ENCODE peak calls at places on chromosomes 4 and X, in four cellular contexts. L is heart right ventricle, F is HL-60, N is mammary epithelial cell. X is an unnamed sample. For H3K27me3, the result is how much of the 10 kb centered on the place peaks cover.

GRCh38 chr4:1856920-1857699 is 1.2 kb upstream of the LETM1 start:
- DNase-seq in L (peak), F (no peak), N (peak), X (peak)

GRCh38 chr4:83993774-83994173 is 457.9 kb downstream of the GPAT3 start:
- DNase-seq in L (no peak), F (no peak), N (no peak), X (no peak)

GRCh38 chr4:41865981-41866798 is 69.0 kb upstream of the TMEM33 start:
- DNase-seq in L (no peak), F (no peak), N (no peak), X (no peak)

GRCh38 chrX:24014388-24015018 is 12.5 kb downstream of the KLHL15 start:
- DNase-seq in L (no peak), F (no peak), N (no peak), X (no peak)

GRCh38 chrX:41558531-41558930 is 111.4 kb downstream of the NYX start:
- DNase-seq in L (no peak), F (peak), N (no peak), X (no peak)

GRCh38 chr4:32000846-32001488 is 1280.8 kb downstream of the PCDH7 start:
- DNase-seq in L (no peak), F (no peak), N (no peak), X (no peak)

GRCh38 chrX:1450381-1451161 is 2.1 kb downstream of the ASMTL start:
- DNase-seq in L (no peak), F (no peak), N (no peak), X (peak)

GRCh38 chr4:147645099-147645498 is 27.9 kb downstream of the TMEM184C start:
- DNase-seq in L (no peak), F (no peak), N (no peak), X (no peak)

GRCh38 chr4:26083987-26084386 is 170.0 kb downstream of the SMIM20 start:
- DNase-seq in L (no peak), F (no peak), N (peak), X (no peak)

GRCh38 chrX:124098089-124098488 is 136.6 kb downstream of the STAG2 start:
- DNase-seq in L (no peak), F (peak), N (peak), X (no peak)

GRCh38 chr4:112552668-112553067 is 36.7 kb upstream of the NEUROG2 start:
- DNase-seq in L (no peak), F (no peak), N (peak), X (no peak)

DNA sequence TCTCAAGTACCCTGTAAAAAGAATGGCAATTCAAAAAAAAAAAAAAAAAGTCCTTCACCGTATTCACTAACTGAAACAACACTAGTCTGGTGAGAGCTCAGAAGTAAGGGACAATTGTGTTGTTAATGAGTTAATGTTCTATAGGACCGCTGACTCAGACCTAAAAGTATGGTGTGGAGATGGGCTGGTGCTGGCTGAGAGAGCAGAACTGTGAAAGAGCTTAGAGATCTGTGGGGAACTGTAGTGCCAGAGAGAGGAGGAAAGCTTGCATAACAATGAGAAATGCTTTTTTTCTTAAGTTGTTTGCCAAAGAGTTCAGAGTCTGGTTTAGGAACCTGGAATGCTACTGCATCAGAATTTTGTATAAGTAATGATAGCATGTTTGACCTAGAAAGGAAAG is 65.1 kb downstream of the LHFPL1 start:
- DNase-seq in L (no peak), F (no peak), N (no peak), X (no peak)
- H3K27me3 ChIP-seq in L (under half), F (under half), N (under half), X (under half)

DNA sequence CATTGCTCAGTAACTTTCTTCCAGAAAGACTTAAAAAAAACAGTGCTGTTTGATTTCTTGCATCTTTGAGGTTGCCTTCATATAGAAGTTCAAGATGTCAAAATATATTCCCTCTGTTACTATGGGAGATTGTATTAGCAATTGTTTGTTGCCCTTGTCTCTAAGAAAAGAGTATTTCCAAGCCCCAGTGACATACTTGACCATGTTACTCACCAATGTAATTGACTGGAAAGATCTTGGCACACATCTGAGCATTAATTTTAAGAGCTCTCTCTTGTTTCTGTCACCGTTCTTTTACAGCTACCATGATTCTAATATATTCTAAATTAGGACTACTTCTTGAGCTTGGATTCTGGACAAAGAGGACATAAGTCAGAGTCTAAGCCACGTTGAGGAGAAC is 902.7 kb upstream of the EPHA5 start:
- DNase-seq in L (no peak), F (no peak), N (peak), X (no peak)
- H3K4me3 ChIP-seq in L (no peak), F (no peak), N (no peak), X (no peak)

GRCh38 chrX:25016938-25017598 is 1.3 kb upstream of the ARX start:
- DNase-seq in L (no peak), F (no peak), N (no peak), X (no peak)
- H3K27me3 ChIP-seq in L (half or more), F (half or more), N (under half), X (under half)

DNA sequence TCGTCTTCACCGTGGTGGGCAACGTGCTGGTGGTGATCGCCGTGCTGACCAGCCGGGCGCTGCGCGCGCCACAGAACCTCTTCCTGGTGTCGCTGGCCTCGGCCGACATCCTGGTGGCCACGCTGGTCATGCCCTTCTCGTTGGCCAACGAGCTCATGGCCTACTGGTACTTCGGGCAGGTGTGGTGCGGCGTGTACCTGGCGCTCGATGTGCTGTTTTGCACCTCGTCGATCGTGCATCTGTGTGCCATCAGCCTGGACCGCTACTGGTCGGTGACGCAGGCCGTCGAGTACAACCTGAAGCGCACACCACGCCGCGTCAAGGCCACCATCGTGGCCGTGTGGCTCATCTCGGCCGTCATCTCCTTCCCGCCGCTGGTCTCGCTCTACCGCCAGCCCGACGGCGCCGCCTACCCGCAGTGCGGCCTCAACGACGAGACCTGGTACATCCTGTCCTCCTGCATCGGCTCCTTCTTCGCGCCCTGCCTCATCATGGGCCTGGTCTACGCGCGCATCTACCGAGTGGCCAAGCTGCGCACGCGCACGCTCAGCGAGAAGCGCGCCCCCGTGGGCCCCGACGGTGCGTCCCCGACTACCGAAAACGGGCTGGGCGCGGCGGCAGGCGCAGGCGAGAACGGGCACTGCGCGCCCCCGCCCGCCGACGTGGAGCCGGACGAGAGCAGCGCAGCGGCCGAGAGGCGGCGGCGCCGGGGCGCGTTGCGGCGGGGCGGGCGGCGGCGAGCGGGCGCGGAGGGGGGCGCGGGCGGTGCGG is 791 bp downstream of the ADRA2C start:
- DNase-seq in L (no peak), F (no peak), N (peak), X (peak)
- H3K4me3 ChIP-seq in L (peak), F (no peak), N (no peak), X (peak)

DNA sequence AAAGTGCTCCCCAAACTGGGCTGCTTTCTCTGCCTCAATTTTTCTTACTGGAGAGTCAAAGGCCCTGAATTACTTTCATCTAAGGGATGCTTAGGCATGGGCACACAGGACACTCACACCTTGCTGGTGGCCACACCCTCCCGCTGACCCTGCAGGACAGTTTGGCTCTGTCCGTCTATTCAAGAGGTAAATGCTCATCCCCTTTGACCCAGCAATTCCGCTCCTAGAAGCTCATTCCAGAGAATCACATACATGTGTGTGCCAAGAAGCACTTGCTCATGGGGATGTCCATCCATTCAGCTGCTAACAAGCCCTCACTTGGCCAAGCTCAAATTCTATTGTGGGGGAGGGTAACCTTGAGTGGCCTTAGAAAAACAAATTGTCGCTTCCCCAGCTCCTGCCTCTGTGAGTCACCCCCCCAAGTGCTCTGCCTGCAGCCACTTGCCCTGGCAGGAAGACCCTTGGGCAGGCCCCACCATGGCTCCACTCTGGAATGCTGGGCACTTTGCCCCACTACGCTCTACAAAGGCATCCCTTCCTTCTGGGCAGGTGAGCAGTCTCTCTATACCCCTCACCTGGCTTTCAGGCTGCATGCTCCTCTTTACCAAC is 54.5 kb downstream of the HTRA3 start:
- DNase-seq in L (no peak), F (no peak), N (peak), X (no peak)
- H3K27me3 ChIP-seq in L (under half), F (under half), N (under half), X (under half)

GRCh38 chr4:89835413-89835812 is 1.5 kb downstream of the SNCA start:
- DNase-seq in L (no peak), F (no peak), N (no peak), X (no peak)
- H3K4me3 ChIP-seq in L (no peak), F (no peak), N (peak), X (no peak)

DNA sequence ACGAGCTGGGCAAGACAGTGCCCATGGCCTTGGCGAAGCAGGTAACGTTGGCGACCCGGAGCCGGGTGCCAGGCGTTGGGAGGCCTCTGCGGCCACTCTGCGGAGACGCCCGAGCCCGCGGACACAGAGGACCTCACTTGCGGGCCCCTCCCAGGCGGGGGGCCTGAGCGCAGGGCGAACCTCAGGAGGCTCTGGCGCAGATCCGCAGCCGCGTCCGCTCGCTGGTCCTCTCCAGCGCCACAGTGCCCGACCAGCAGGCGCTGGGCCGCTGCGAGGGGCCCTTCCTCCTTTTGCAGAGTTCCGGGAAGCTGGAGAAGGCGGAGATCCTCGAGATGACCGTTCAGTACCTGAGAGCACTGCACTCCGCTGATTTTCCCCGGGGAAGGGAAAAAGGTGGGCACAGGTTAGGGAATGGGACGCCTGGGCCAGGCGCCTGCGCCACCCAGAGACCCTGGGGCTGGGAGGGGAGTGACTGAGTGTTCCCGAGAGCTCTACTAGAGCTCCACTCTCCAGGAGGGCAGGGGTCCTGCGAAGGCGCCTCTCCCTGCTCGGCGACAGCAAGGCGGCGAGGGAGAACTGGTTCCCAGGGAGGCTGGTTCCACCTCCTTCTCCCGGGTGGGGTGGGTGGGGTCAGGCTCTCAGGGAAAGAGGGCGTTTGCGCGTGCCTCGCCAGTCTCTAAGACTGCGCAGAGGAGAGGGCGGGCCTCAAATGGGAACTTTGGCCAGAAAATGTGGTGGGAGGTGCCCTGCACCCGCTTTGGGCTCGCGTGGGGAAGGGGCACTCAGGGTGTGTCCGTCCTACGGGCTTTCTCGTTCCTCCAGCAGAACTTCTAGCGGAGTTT is 1.4 kb downstream of the HELT start:
- DNase-seq in L (no peak), F (no peak), N (peak), X (no peak)
- H3K27me3 ChIP-seq in L (half or more), F (half or more), N (half or more), X (under half)

DNA sequence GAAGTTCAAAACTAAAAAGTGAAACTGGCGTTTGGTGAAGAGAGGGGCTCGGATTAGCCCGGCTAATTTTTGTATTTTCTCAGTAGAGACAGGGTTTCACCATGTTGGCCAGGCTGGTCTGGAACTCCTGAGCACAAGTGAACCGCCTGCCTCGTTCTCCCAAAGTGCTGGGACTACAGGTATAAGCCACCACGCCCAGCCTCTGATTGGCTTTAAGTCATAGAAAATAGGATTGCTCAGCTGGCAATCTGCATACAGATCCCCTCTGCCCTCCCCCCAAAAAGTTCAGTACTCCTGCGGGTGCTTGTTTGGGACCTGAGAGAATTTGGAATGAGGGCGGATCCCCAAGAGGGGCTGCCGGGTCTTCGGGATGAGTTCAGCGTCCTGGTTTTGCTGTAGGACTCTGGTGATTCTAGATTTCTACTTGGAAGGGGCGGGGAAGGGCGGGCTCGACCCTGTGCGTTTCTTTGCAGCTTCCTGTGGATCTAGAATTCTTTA is 537 bp upstream of the PRKX start:
- DNase-seq in L (no peak), F (peak), N (peak), X (no peak)
- H3K4me3 ChIP-seq in L (peak), F (peak), N (peak), X (peak)

DNA sequence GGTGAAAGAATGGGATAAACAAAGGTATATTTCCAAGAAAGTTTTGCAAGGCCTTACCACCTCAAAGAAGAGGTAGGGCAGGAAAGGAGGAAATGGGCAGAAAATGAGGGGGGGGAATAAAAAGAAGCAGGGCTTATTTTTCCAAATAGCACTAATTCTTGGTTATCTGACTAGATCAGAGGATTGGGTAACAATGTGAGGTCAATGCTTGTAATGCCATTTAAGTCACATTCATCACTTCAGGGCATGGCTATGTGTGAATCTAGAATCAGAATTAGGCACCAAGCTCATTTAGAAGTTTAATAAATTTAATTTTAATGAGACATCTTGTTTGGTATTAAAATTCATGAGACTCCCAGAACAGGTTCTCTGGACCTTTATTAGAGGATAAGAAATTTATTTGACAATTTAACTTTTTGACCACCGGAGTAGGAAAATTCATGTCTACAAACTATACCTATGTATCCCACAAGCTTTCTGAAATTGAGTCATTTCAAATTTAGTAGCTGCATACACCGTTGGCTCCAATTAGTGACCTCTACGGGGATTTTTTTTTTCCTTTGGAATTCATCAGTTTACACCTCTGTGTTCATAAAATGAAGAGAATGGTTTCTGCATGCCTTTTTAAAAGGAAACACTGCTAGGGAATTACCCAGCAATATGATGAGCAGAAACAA is 1.3 kb upstream of the STS start:
- DNase-seq in L (no peak), F (no peak), N (no peak), X (no peak)
- H3K27me3 ChIP-seq in L (under half), F (under half), N (under half), X (under half)

GRCh38 chr4:103364066-103364465 is 165.9 kb upstream of the CENPE start:
- DNase-seq in L (no peak), F (no peak), N (peak), X (no peak)
- H3K4me3 ChIP-seq in L (no peak), F (no peak), N (no peak), X (no peak)